ENCODE peak calls at places on chromosomes 3 and 15, in ten cellular contexts. One of them, this sample, is unnamed. For H3K4me1, the result is how much of the 10 kb centered on the place peaks cover.

GRCh38 chr3:60641354-60641753 is 609.9 kb downstream of the FHIT start:
- DNase-seq in keratinocyte: no peak
- DNase-seq in CD8-positive, alpha-beta memory T cell: no peak
- DNase-seq in neuronal stem cell: no peak
- DNase-seq in IMR-90: no peak
- DNase-seq in tibial artery: no peak
- DNase-seq in A549: no peak
- DNase-seq in heart left ventricle: no peak
- DNase-seq in GM23338: no peak
- DNase-seq in Peyer's patch: no peak
- DNase-seq in this sample: no peak

GRCh38 chr3:33372218-33373081 is 67.8 kb downstream of the UBP1 start:
- DNase-seq in keratinocyte: no peak
- DNase-seq in CD8-positive, alpha-beta memory T cell: peak
- DNase-seq in neuronal stem cell: peak
- DNase-seq in IMR-90: peak
- DNase-seq in tibial artery: peak
- DNase-seq in A549: peak
- DNase-seq in heart left ventricle: no peak
- DNase-seq in GM23338: peak
- DNase-seq in Peyer's patch: no peak
- DNase-seq in this sample: peak

GRCh38 chr15:67550522-67550921 is 8.0 kb downstream of the MAP2K5 start:
- DNase-seq in keratinocyte: no peak
- DNase-seq in CD8-positive, alpha-beta memory T cell: no peak
- DNase-seq in neuronal stem cell: no peak
- DNase-seq in IMR-90: peak
- DNase-seq in tibial artery: no peak
- DNase-seq in A549: no peak
- DNase-seq in heart left ventricle: no peak
- DNase-seq in GM23338: no peak
- DNase-seq in Peyer's patch: no peak
- DNase-seq in this sample: no peak

GRCh38 chr3:11156026-11156410 is 1.7 kb downstream of the HRH1 start:
- DNase-seq in keratinocyte: no peak
- DNase-seq in CD8-positive, alpha-beta memory T cell: no peak
- DNase-seq in neuronal stem cell: no peak
- DNase-seq in IMR-90: no peak
- DNase-seq in tibial artery: no peak
- DNase-seq in A549: no peak
- DNase-seq in heart left ventricle: no peak
- DNase-seq in GM23338: no peak
- DNase-seq in Peyer's patch: no peak
- DNase-seq in this sample: no peak

GRCh38 chr15:78207641-78208340 is 26.6 kb downstream of the ACSBG1 start:
- DNase-seq in keratinocyte: no peak
- DNase-seq in CD8-positive, alpha-beta memory T cell: no peak
- DNase-seq in neuronal stem cell: no peak
- DNase-seq in IMR-90: no peak
- DNase-seq in tibial artery: no peak
- DNase-seq in A549: no peak
- DNase-seq in heart left ventricle: peak
- DNase-seq in GM23338: no peak
- DNase-seq in Peyer's patch: no peak
- DNase-seq in this sample: no peak

GRCh38 chr3:175398676-175399075 is 539.5 kb downstream of the NAALADL2 start:
- DNase-seq in keratinocyte: no peak
- DNase-seq in CD8-positive, alpha-beta memory T cell: no peak
- DNase-seq in neuronal stem cell: no peak
- DNase-seq in IMR-90: peak
- DNase-seq in tibial artery: no peak
- DNase-seq in A549: no peak
- DNase-seq in heart left ventricle: no peak
- DNase-seq in GM23338: no peak
- DNase-seq in Peyer's patch: no peak
- DNase-seq in this sample: no peak

GRCh38 chr15:101307897-101308603 is 13.0 kb upstream of the SNRPA1 start:
- DNase-seq in keratinocyte: no peak
- DNase-seq in CD8-positive, alpha-beta memory T cell: no peak
- DNase-seq in neuronal stem cell: no peak
- DNase-seq in IMR-90: no peak
- DNase-seq in tibial artery: no peak
- DNase-seq in A549: no peak
- DNase-seq in heart left ventricle: no peak
- DNase-seq in GM23338: no peak
- DNase-seq in Peyer's patch: peak
- DNase-seq in this sample: peak

GRCh38 chr3:138434276-138434874 is at the start of gene ESYT3:
- DNase-seq in keratinocyte: peak
- DNase-seq in CD8-positive, alpha-beta memory T cell: peak
- DNase-seq in neuronal stem cell: peak
- DNase-seq in IMR-90: peak
- DNase-seq in tibial artery: peak
- DNase-seq in A549: peak
- DNase-seq in heart left ventricle: peak
- DNase-seq in GM23338: peak
- DNase-seq in Peyer's patch: peak
- DNase-seq in this sample: peak

GRCh38 chr3:30548605-30549004 is 57.8 kb upstream of the TGFBR2 start:
- DNase-seq in keratinocyte: no peak
- DNase-seq in CD8-positive, alpha-beta memory T cell: peak
- DNase-seq in neuronal stem cell: no peak
- DNase-seq in IMR-90: no peak
- DNase-seq in tibial artery: no peak
- DNase-seq in A549: no peak
- DNase-seq in heart left ventricle: no peak
- DNase-seq in GM23338: peak
- DNase-seq in Peyer's patch: peak
- DNase-seq in this sample: peak

GRCh38 chr15:87142096-87142495 is 1062.4 kb downstream of the AGBL1 start:
- DNase-seq in keratinocyte: no peak
- DNase-seq in CD8-positive, alpha-beta memory T cell: no peak
- DNase-seq in neuronal stem cell: no peak
- DNase-seq in IMR-90: no peak
- DNase-seq in tibial artery: no peak
- DNase-seq in A549: no peak
- DNase-seq in heart left ventricle: no peak
- DNase-seq in GM23338: no peak
- DNase-seq in Peyer's patch: no peak
- DNase-seq in this sample: no peak

GRCh38 chr3:147184794-147185193 is 221.5 kb downstream of the ZIC4 start:
- DNase-seq in keratinocyte: no peak
- DNase-seq in CD8-positive, alpha-beta memory T cell: no peak
- DNase-seq in neuronal stem cell: no peak
- DNase-seq in IMR-90: no peak
- DNase-seq in tibial artery: no peak
- DNase-seq in A549: no peak
- DNase-seq in heart left ventricle: no peak
- DNase-seq in GM23338: no peak
- DNase-seq in Peyer's patch: no peak
- DNase-seq in this sample: no peak
- H3K4me1 ChIP-seq in keratinocyte: under half
- H3K4me1 ChIP-seq in CD8-positive, alpha-beta memory T cell: under half
- H3K4me1 ChIP-seq in neuronal stem cell: under half
- H3K4me1 ChIP-seq in IMR-90: under half
- H3K4me1 ChIP-seq in tibial artery: under half
- H3K4me1 ChIP-seq in A549: under half
- H3K4me1 ChIP-seq in heart left ventricle: under half
- H3K4me1 ChIP-seq in GM23338: under half
- H3K4me1 ChIP-seq in Peyer's patch: under half
- H3K4me1 ChIP-seq in this sample: under half

GRCh38 chr3:179739816-179740594 is 87.2 kb downstream of the USP13 start:
- DNase-seq in keratinocyte: no peak
- DNase-seq in CD8-positive, alpha-beta memory T cell: no peak
- DNase-seq in neuronal stem cell: no peak
- DNase-seq in IMR-90: no peak
- DNase-seq in tibial artery: no peak
- DNase-seq in A549: no peak
- DNase-seq in heart left ventricle: no peak
- DNase-seq in GM23338: no peak
- DNase-seq in Peyer's patch: no peak
- DNase-seq in this sample: no peak

GRCh38 chr3:179745109-179745508 is 92.3 kb downstream of the USP13 start:
- DNase-seq in keratinocyte: no peak
- DNase-seq in CD8-positive, alpha-beta memory T cell: no peak
- DNase-seq in neuronal stem cell: no peak
- DNase-seq in IMR-90: no peak
- DNase-seq in tibial artery: no peak
- DNase-seq in A549: no peak
- DNase-seq in heart left ventricle: no peak
- DNase-seq in GM23338: no peak
- DNase-seq in Peyer's patch: no peak
- DNase-seq in this sample: no peak

GRCh38 chr3:179738998-179739397 is 86.2 kb downstream of the USP13 start:
- DNase-seq in keratinocyte: no peak
- DNase-seq in CD8-positive, alpha-beta memory T cell: no peak
- DNase-seq in neuronal stem cell: no peak
- DNase-seq in IMR-90: no peak
- DNase-seq in tibial artery: no peak
- DNase-seq in A549: no peak
- DNase-seq in heart left ventricle: no peak
- DNase-seq in GM23338: no peak
- DNase-seq in Peyer's patch: no peak
- DNase-seq in this sample: no peak

GRCh38 chr3:179743913-179744312 is 91.1 kb downstream of the USP13 start:
- DNase-seq in keratinocyte: no peak
- DNase-seq in CD8-positive, alpha-beta memory T cell: no peak
- DNase-seq in neuronal stem cell: no peak
- DNase-seq in IMR-90: no peak
- DNase-seq in tibial artery: no peak
- DNase-seq in A549: no peak
- DNase-seq in heart left ventricle: no peak
- DNase-seq in GM23338: no peak
- DNase-seq in Peyer's patch: no peak
- DNase-seq in this sample: no peak

GRCh38 chr3:179744667-179745066 is 91.8 kb downstream of the USP13 start:
- DNase-seq in keratinocyte: no peak
- DNase-seq in CD8-positive, alpha-beta memory T cell: no peak
- DNase-seq in neuronal stem cell: no peak
- DNase-seq in IMR-90: no peak
- DNase-seq in tibial artery: no peak
- DNase-seq in A549: no peak
- DNase-seq in heart left ventricle: no peak
- DNase-seq in GM23338: no peak
- DNase-seq in Peyer's patch: no peak
- DNase-seq in this sample: no peak
- H3K4me1 ChIP-seq in keratinocyte: under half
- H3K4me1 ChIP-seq in CD8-positive, alpha-beta memory T cell: under half
- H3K4me1 ChIP-seq in neuronal stem cell: under half
- H3K4me1 ChIP-seq in IMR-90: under half
- H3K4me1 ChIP-seq in tibial artery: under half
- H3K4me1 ChIP-seq in A549: under half
- H3K4me1 ChIP-seq in heart left ventricle: under half
- H3K4me1 ChIP-seq in GM23338: under half
- H3K4me1 ChIP-seq in Peyer's patch: under half
- H3K4me1 ChIP-seq in this sample: under half

GRCh38 chr3:99965077-99965476 is 147.4 kb downstream of the CMSS1 start:
- DNase-seq in keratinocyte: no peak
- DNase-seq in CD8-positive, alpha-beta memory T cell: no peak
- DNase-seq in neuronal stem cell: no peak
- DNase-seq in IMR-90: peak
- DNase-seq in tibial artery: no peak
- DNase-seq in A549: no peak
- DNase-seq in heart left ventricle: no peak
- DNase-seq in GM23338: no peak
- DNase-seq in Peyer's patch: no peak
- DNase-seq in this sample: no peak
- H3K4me1 ChIP-seq in keratinocyte: under half
- H3K4me1 ChIP-seq in CD8-positive, alpha-beta memory T cell: under half
- H3K4me1 ChIP-seq in neuronal stem cell: under half
- H3K4me1 ChIP-seq in IMR-90: under half
- H3K4me1 ChIP-seq in tibial artery: under half
- H3K4me1 ChIP-seq in A549: under half
- H3K4me1 ChIP-seq in heart left ventricle: under half
- H3K4me1 ChIP-seq in GM23338: under half
- H3K4me1 ChIP-seq in Peyer's patch: under half
- H3K4me1 ChIP-seq in this sample: under half

DNA sequence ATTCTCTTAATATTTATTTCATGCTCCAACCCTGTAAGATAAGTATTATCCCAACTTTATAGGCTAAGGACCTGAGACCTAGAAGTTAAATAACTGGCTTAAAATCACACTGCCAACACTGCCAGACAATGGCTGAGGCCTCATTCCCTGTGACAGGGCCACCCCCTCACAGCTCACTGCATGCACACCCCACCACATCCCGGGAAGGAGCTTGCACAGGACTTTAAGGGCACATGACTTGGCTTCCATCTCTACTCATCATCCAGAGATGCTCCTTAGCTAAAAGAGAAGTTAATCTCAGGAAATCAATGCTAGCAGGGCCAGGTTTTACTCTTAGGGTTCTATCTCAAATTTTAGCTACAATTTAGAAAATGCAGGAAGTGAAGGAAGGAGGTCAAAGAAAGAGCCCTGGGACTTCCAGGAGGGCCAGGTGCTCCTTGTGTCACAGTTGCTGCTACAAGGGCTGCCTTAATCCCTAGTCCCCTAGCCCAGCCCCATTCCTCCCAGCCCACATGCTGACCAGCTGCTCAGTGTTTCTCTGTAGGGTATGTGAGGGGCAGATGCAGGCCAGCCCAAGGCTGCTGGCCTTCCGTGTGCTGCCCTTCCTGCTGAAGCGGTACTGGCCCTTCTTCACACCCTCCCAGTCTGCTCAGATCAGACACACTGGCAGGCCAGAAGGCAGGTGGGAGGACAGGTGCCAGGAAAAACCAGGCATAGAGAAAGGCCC is 53.5 kb downstream of the WWTR1 start:
- DNase-seq in keratinocyte: no peak
- DNase-seq in CD8-positive, alpha-beta memory T cell: no peak
- DNase-seq in neuronal stem cell: no peak
- DNase-seq in IMR-90: peak
- DNase-seq in tibial artery: no peak
- DNase-seq in A549: no peak
- DNase-seq in heart left ventricle: no peak
- DNase-seq in GM23338: peak
- DNase-seq in Peyer's patch: no peak
- DNase-seq in this sample: peak
- H3K4me1 ChIP-seq in keratinocyte: under half
- H3K4me1 ChIP-seq in CD8-positive, alpha-beta memory T cell: under half
- H3K4me1 ChIP-seq in neuronal stem cell: under half
- H3K4me1 ChIP-seq in IMR-90: under half
- H3K4me1 ChIP-seq in tibial artery: half or more
- H3K4me1 ChIP-seq in A549: half or more
- H3K4me1 ChIP-seq in heart left ventricle: half or more
- H3K4me1 ChIP-seq in GM23338: under half
- H3K4me1 ChIP-seq in Peyer's patch: under half
- H3K4me1 ChIP-seq in this sample: under half

This sample was measured in endodermal cell.